ENCODE peak calls at places on chromosomes 6 and 20, in seven cellular contexts. One of them, this sample, is unnamed.
A peak's percentile ranks its signal among the peaks of the same experiment; 100 is the strongest.

GRCh38 chr6:128174724-128175123 is 273.9 kb upstream of the THEMIS start:
- DNase-seq in K562: no peak
- DNase-seq in HepG2: peak; percentile 28
- DNase-seq in HCT116: no peak
- DNase-seq in A549: no peak
- DNase-seq in SK-N-SH: no peak
- DNase-seq in GM12878: no peak
- DNase-seq in this sample: no peak

GRCh38 chr20:57473246-57474042 is 51.5 kb downstream of the CTCFL start:
- DNase-seq in K562: no peak
- DNase-seq in HepG2: no peak
- DNase-seq in HCT116: no peak
- DNase-seq in A549: no peak
- DNase-seq in SK-N-SH: no peak
- DNase-seq in GM12878: peak; percentile 68
- DNase-seq in this sample: peak; percentile 36

GRCh38 chr20:2237059-2237458 is 58.7 kb upstream of the TGM3 start:
- DNase-seq in K562: no peak
- DNase-seq in HepG2: no peak
- DNase-seq in HCT116: no peak
- DNase-seq in A549: no peak
- DNase-seq in SK-N-SH: no peak
- DNase-seq in GM12878: no peak
- DNase-seq in this sample: peak; percentile 13

GRCh38 chr20:33069706-33070105 is 9.7 kb upstream of the BPIFB4 start:
- DNase-seq in K562: no peak
- DNase-seq in HepG2: no peak
- DNase-seq in HCT116: no peak
- DNase-seq in A549: no peak
- DNase-seq in SK-N-SH: no peak
- DNase-seq in GM12878: no peak
- DNase-seq in this sample: no peak

GRCh38 chr6:149154137-149154900 is 163.2 kb upstream of the TAB2 start:
- DNase-seq in K562: no peak
- DNase-seq in HepG2: no peak
- DNase-seq in HCT116: no peak
- DNase-seq in A549: no peak
- DNase-seq in SK-N-SH: no peak
- DNase-seq in GM12878: no peak
- DNase-seq in this sample: no peak

GRCh38 chr20:63886054-63886419 is 8.9 kb upstream of the DNAJC5 start:
- DNase-seq in K562: no peak
- DNase-seq in HepG2: no peak
- DNase-seq in HCT116: no peak
- DNase-seq in A549: no peak
- DNase-seq in SK-N-SH: no peak
- DNase-seq in GM12878: no peak
- DNase-seq in this sample: no peak

GRCh38 chr20:19934792-19935491 is 82.2 kb upstream of the NAA20 start:
- DNase-seq in K562: no peak
- DNase-seq in HepG2: no peak
- DNase-seq in HCT116: no peak
- DNase-seq in A549: peak; percentile 74
- DNase-seq in SK-N-SH: no peak
- DNase-seq in GM12878: no peak
- DNase-seq in this sample: no peak

GRCh38 chr20:62314711-62315302 is 12.0 kb downstream of the ADRM1 start:
- DNase-seq in K562: no peak
- DNase-seq in HepG2: no peak
- DNase-seq in HCT116: no peak
- DNase-seq in A549: no peak
- DNase-seq in SK-N-SH: no peak
- DNase-seq in GM12878: no peak
- DNase-seq in this sample: no peak

GRCh38 chr20:60224914-60225313 is 266.7 kb downstream of the CDH26 start:
- DNase-seq in K562: peak; percentile 56
- DNase-seq in HepG2: peak; percentile 38
- DNase-seq in HCT116: no peak
- DNase-seq in A549: peak; percentile 31
- DNase-seq in SK-N-SH: peak; percentile 52
- DNase-seq in GM12878: no peak
- DNase-seq in this sample: peak; percentile 45

GRCh38 chr6:163634514-163635171 is 220.1 kb downstream of the QKI start:
- DNase-seq in K562: no peak
- DNase-seq in HepG2: no peak
- DNase-seq in HCT116: no peak
- DNase-seq in A549: no peak
- DNase-seq in SK-N-SH: no peak
- DNase-seq in GM12878: no peak
- DNase-seq in this sample: peak; percentile 25

GRCh38 chr6:26387565-26387964 is 4.7 kb downstream of the BTN2A2 start:
- DNase-seq in K562: no peak
- DNase-seq in HepG2: no peak
- DNase-seq in HCT116: no peak
- DNase-seq in A549: no peak
- DNase-seq in SK-N-SH: no peak
- DNase-seq in GM12878: no peak
- DNase-seq in this sample: no peak

GRCh38 chr6:111564482-111564945 is 41.2 kb downstream of the TRAF3IP2 start:
- DNase-seq in K562: no peak
- DNase-seq in HepG2: no peak
- DNase-seq in HCT116: no peak
- DNase-seq in A549: no peak
- DNase-seq in SK-N-SH: no peak
- DNase-seq in GM12878: no peak
- DNase-seq in this sample: no peak

GRCh38 chr6:30881987-30882763 is 2.1 kb upstream of the DDR1 start:
- DNase-seq in K562: no peak
- DNase-seq in HepG2: no peak
- DNase-seq in HCT116: no peak
- DNase-seq in A549: no peak
- DNase-seq in SK-N-SH: peak; percentile 15
- DNase-seq in GM12878: no peak
- DNase-seq in this sample: peak; percentile 85

GRCh38 chr6:158711264-158711663 is 61.4 kb downstream of the SYTL3 start:
- DNase-seq in K562: no peak
- DNase-seq in HepG2: no peak
- DNase-seq in HCT116: no peak
- DNase-seq in A549: no peak
- DNase-seq in SK-N-SH: no peak
- DNase-seq in GM12878: no peak
- DNase-seq in this sample: no peak

GRCh38 chr6:13615802-13616140 is 636 bp downstream of the NOL7 start:
- DNase-seq in K562: peak; percentile 45
- DNase-seq in HepG2: no peak
- DNase-seq in HCT116: no peak
- DNase-seq in A549: no peak
- DNase-seq in SK-N-SH: peak; percentile 54
- DNase-seq in GM12878: no peak
- DNase-seq in this sample: peak; percentile 56

GRCh38 chr6:5214570-5215052 is 46.1 kb downstream of the LYRM4 start:
- DNase-seq in K562: peak; percentile 74
- DNase-seq in HepG2: peak; percentile 25
- DNase-seq in HCT116: peak; percentile 4
- DNase-seq in A549: peak; percentile 25
- DNase-seq in SK-N-SH: peak; percentile 54
- DNase-seq in GM12878: no peak
- DNase-seq in this sample: peak; percentile 71

GRCh38 chr6:78942451-78942850 is 75.1 kb downstream of the IRAK1BP1 start:
- DNase-seq in K562: no peak
- DNase-seq in HepG2: no peak
- DNase-seq in HCT116: no peak
- DNase-seq in A549: no peak
- DNase-seq in SK-N-SH: no peak
- DNase-seq in GM12878: no peak
- DNase-seq in this sample: no peak

GRCh38 chr6:116330511-116330910 is 40.2 kb upstream of the DSE start:
- DNase-seq in K562: no peak
- DNase-seq in HepG2: no peak
- DNase-seq in HCT116: no peak
- DNase-seq in A549: no peak
- DNase-seq in SK-N-SH: no peak
- DNase-seq in GM12878: no peak
- DNase-seq in this sample: no peak

GRCh38 chr6:25691885-25692284 is 39.9 kb downstream of the SCGN start:
- DNase-seq in K562: no peak
- DNase-seq in HepG2: no peak
- DNase-seq in HCT116: no peak
- DNase-seq in A549: no peak
- DNase-seq in SK-N-SH: no peak
- DNase-seq in GM12878: no peak
- DNase-seq in this sample: no peak

GRCh38 chr6:85323435-85324040 is 126.3 kb upstream of the NT5E start:
- DNase-seq in K562: peak; percentile 54
- DNase-seq in HepG2: peak; percentile 72
- DNase-seq in HCT116: peak; percentile 76
- DNase-seq in A549: peak; percentile 80
- DNase-seq in SK-N-SH: peak; percentile 59
- DNase-seq in GM12878: peak; percentile 25
- DNase-seq in this sample: peak; percentile 95

GRCh38 chr6:125597411-125598253 is 151.8 kb upstream of the HEY2 start:
- DNase-seq in K562: no peak
- DNase-seq in HepG2: no peak
- DNase-seq in HCT116: no peak
- DNase-seq in A549: no peak
- DNase-seq in SK-N-SH: no peak
- DNase-seq in GM12878: no peak
- DNase-seq in this sample: no peak

GRCh38 chr6:159252955-159253508 is 83.8 kb downstream of the FNDC1 start:
- DNase-seq in K562: peak; percentile 62
- DNase-seq in HepG2: peak; percentile 52
- DNase-seq in HCT116: peak; percentile 33
- DNase-seq in A549: peak; percentile 32
- DNase-seq in SK-N-SH: peak; percentile 65
- DNase-seq in GM12878: peak; percentile 2
- DNase-seq in this sample: peak; percentile 88

GRCh38 chr6:21529431-21529830 is 64.1 kb upstream of the SOX4 start:
- DNase-seq in K562: no peak
- DNase-seq in HepG2: no peak
- DNase-seq in HCT116: no peak
- DNase-seq in A549: no peak
- DNase-seq in SK-N-SH: no peak
- DNase-seq in GM12878: no peak
- DNase-seq in this sample: no peak

GRCh38 chr20:36541227-36542018 is at the start of gene MYL9:
- DNase-seq in K562: peak; percentile 94
- DNase-seq in HepG2: no peak
- DNase-seq in HCT116: no peak
- DNase-seq in A549: no peak
- DNase-seq in SK-N-SH: no peak
- DNase-seq in GM12878: no peak
- DNase-seq in this sample: peak; percentile 75
- TF ChIP-seq REST in K562: no peak
- TF ChIP-seq REST in HepG2: no peak
- TF ChIP-seq REST in HCT116: no peak
- TF ChIP-seq REST in A549: no peak
- TF ChIP-seq REST in SK-N-SH: no peak
- TF ChIP-seq REST in GM12878: no peak
- TF ChIP-seq REST in this sample: no peak

GRCh38 chr20:8853805-8854338 is 215.0 kb upstream of the PLCB4 start:
- DNase-seq in K562: peak; percentile 39
- DNase-seq in HepG2: peak; percentile 89
- DNase-seq in HCT116: peak; percentile 40
- DNase-seq in A549: peak; percentile 80
- DNase-seq in SK-N-SH: peak; percentile 61
- DNase-seq in GM12878: peak; percentile 5
- DNase-seq in this sample: peak; percentile 87
- H3K4me2 ChIP-seq in K562: peak overlapping the region; percentile 14
- H3K4me2 ChIP-seq in HepG2: no peak overlapping the region
- H3K4me2 ChIP-seq in HCT116: peak overlapping the region; percentile 21
- H3K4me2 ChIP-seq in A549: peak overlapping the region; percentile 47
- H3K4me2 ChIP-seq in SK-N-SH: peak overlapping the region; percentile 38
- H3K4me2 ChIP-seq in GM12878: no peak overlapping the region
- H3K4me2 ChIP-seq in this sample: no peak overlapping the region

GRCh38 chr20:34515484-34516037 is 661 bp upstream of the DYNLRB1 start:
- DNase-seq in K562: peak; percentile 66
- DNase-seq in HepG2: peak; percentile 65
- DNase-seq in HCT116: no peak
- DNase-seq in A549: peak; percentile 48
- DNase-seq in SK-N-SH: peak; percentile 69
- DNase-seq in GM12878: peak; percentile 56
- DNase-seq in this sample: peak; percentile 96
- TF ChIP-seq REST in K562: no peak
- TF ChIP-seq REST in HepG2: no peak
- TF ChIP-seq REST in HCT116: no peak
- TF ChIP-seq REST in A549: no peak
- TF ChIP-seq REST in SK-N-SH: no peak
- TF ChIP-seq REST in GM12878: no peak
- TF ChIP-seq REST in this sample: no peak

GRCh38 chr20:24773168-24773567 is 175.9 kb upstream of the CST7 start:
- DNase-seq in K562: no peak
- DNase-seq in HepG2: no peak
- DNase-seq in HCT116: no peak
- DNase-seq in A549: no peak
- DNase-seq in SK-N-SH: no peak
- DNase-seq in GM12878: no peak
- DNase-seq in this sample: no peak

GRCh38 chr20:24772667-24773066 is 176.4 kb upstream of the CST7 start:
- DNase-seq in K562: no peak
- DNase-seq in HepG2: no peak
- DNase-seq in HCT116: no peak
- DNase-seq in A549: no peak
- DNase-seq in SK-N-SH: no peak
- DNase-seq in GM12878: no peak
- DNase-seq in this sample: no peak

GRCh38 chr20:24771651-24772061 is 177.4 kb upstream of the CST7 start:
- DNase-seq in K562: no peak
- DNase-seq in HepG2: no peak
- DNase-seq in HCT116: no peak
- DNase-seq in A549: no peak
- DNase-seq in SK-N-SH: no peak
- DNase-seq in GM12878: no peak
- DNase-seq in this sample: no peak

GRCh38 chr20:24775966-24776365 is 173.1 kb upstream of the CST7 start:
- DNase-seq in K562: no peak
- DNase-seq in HepG2: no peak
- DNase-seq in HCT116: no peak
- DNase-seq in A549: no peak
- DNase-seq in SK-N-SH: no peak
- DNase-seq in GM12878: no peak
- DNase-seq in this sample: no peak

DNA sequence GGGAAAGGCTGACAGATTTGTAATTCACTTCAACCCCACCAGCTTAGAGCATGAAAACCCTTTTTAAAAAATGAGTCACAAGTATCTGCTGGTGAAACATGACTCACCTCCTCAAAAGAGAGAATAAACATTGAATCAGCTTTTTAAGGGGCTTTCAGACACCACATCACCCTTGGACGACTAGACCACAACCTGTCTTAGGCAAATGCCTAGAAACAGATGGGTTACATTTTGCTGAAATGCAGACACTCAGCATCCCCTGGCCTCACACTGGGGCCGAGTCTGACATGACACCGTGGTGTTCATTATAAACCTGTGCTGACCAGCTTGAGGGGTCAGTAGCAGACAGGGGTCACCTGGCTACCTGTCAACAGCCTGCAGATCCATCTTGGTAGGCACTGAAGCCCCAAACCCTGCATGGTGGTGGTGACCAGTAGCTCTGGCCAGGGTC is 175.3 kb upstream of the CST7 start:
- DNase-seq in K562: no peak
- DNase-seq in HepG2: no peak
- DNase-seq in HCT116: no peak
- DNase-seq in A549: peak; percentile 73
- DNase-seq in SK-N-SH: no peak
- DNase-seq in GM12878: peak; percentile 15
- DNase-seq in this sample: no peak
- H3K4me2 ChIP-seq in K562: no peak overlapping the region
- H3K4me2 ChIP-seq in HepG2: no peak overlapping the region
- H3K4me2 ChIP-seq in HCT116: no peak overlapping the region
- H3K4me2 ChIP-seq in A549: peak overlapping the region; percentile 63
- H3K4me2 ChIP-seq in SK-N-SH: peak overlapping the region; percentile 64
- H3K4me2 ChIP-seq in GM12878: no peak overlapping the region
- H3K4me2 ChIP-seq in this sample: no peak overlapping the region